ENCODE peak calls at places on chromosomes 6 and 20, in seven cellular contexts. K is ascending aorta, W is GM06990, Y is psoas muscle, J is heart left ventricle, L is A549, G is IMR-90. E is an unnamed sample.

GRCh38 chr6:35139924-35140524 is 1.1 kb downstream of the TCP11 start:
- DNase-seq in G (peak), K (no peak), Y (peak), J (peak), W (peak), L (peak), E (peak)

GRCh38 chr6:129989396-129989795 is 29.0 kb upstream of the L3MBTL3 start:
- DNase-seq in G (no peak), Y (no peak), W (no peak), L (no peak), K (no peak), J (no peak), E (no peak)

GRCh38 chr6:5132741-5133140 is 47.6 kb downstream of the PPP1R3G start:
- DNase-seq in Y (peak), G (peak), W (peak), K (peak), L (no peak), J (peak), E (peak)

GRCh38 chr6:41715779-41716515 is 19.5 kb downstream of the TFEB start:
- DNase-seq in W (no peak), Y (peak), G (no peak), L (no peak), J (no peak), K (no peak), E (no peak)

GRCh38 chr6:32195652-32195901 is 3.1 kb upstream of the GPSM3 start:
- DNase-seq in W (peak), G (peak), Y (peak), L (peak), J (peak), K (peak), E (peak)

GRCh38 chr6:17962436-17963031 is 24.9 kb downstream of the KIF13A start:
- DNase-seq in J (peak), K (no peak), Y (peak), W (peak), L (no peak), G (peak), E (peak)

GRCh38 chr6:20217900-20218299 is 5.6 kb upstream of the MBOAT1 start:
- DNase-seq in K (no peak), Y (no peak), G (no peak), J (no peak), L (no peak), W (no peak), E (no peak)

GRCh38 chr6:14035448-14035847 is 82.1 kb upstream of the CD83 start:
- DNase-seq in L (no peak), J (no peak), G (peak), W (no peak), K (no peak), Y (no peak), E (peak)

GRCh38 chr20:6162239-6162638 is 39.4 kb upstream of the FERMT1 start:
- DNase-seq in G (no peak), W (no peak), K (peak), J (peak), L (no peak), Y (peak), E (peak)

GRCh38 chr6:166228839-166229528 is 61.3 kb upstream of the TBXT start:
- DNase-seq in L (no peak), Y (no peak), J (no peak), G (no peak), W (no peak), K (no peak), E (no peak)

GRCh38 chr6:115613488-115613887 is 447.2 kb downstream of the FRK start:
- DNase-seq in L (no peak), W (no peak), J (no peak), G (peak), K (no peak), Y (no peak), E (peak)

GRCh38 chr6:82072771-82073170 is 174.8 kb downstream of the IBTK start:
- DNase-seq in Y (no peak), L (no peak), G (peak), W (no peak), K (no peak), J (no peak), E (no peak)

GRCh38 chr20:51366155-51366886 is 176.2 kb downstream of the NFATC2 start:
- DNase-seq in L (peak), Y (peak), G (peak), J (peak), K (peak), W (no peak), E (peak)

GRCh38 chr20:4947817-4948559 is 53.3 kb downstream of the SLC23A2 start:
- DNase-seq in Y (no peak), J (no peak), K (no peak), G (no peak), W (no peak), L (no peak), E (no peak)

GRCh38 chr20:14235355-14235754 is 102.1 kb downstream of the FLRT3 start:
- DNase-seq in K (no peak), J (no peak), G (peak), L (no peak), Y (no peak), W (no peak), E (peak)

GRCh38 chr6:14513726-14514125 is 396.2 kb downstream of the CD83 start:
- DNase-seq in G (no peak), W (no peak), L (no peak), K (no peak), Y (no peak), J (no peak), E (no peak)

GRCh38 chr20:8246153-8246552 is 114.1 kb downstream of the PLCB1 start:
- DNase-seq in K (no peak), W (no peak), L (no peak), J (no peak), G (no peak), Y (no peak), E (no peak)

GRCh38 chr6:84768442-84769174 is 4.2 kb upstream of the TBX18 start:
- DNase-seq in G (no peak), Y (peak), J (no peak), W (no peak), L (peak), K (peak), E (peak)

GRCh38 chr6:131258816-131259476 is 123.7 kb downstream of the AKAP7 start:
- DNase-seq in L (no peak), G (peak), K (no peak), J (no peak), Y (no peak), W (no peak), E (no peak)

GRCh38 chr6:121443953-121444590 is 8.6 kb downstream of the GJA1 start:
- DNase-seq in L (no peak), K (no peak), G (no peak), Y (no peak), W (no peak), J (peak), E (peak)

GRCh38 chr6:35931120-35931561 is 10.2 kb upstream of the SRPK1 start:
- DNase-seq in J (no peak), Y (no peak), G (no peak), K (no peak), W (no peak), L (no peak), E (no peak)

GRCh38 chr6:137761487-137761886 is 105.6 kb upstream of the TNFAIP3 start:
- DNase-seq in L (no peak), K (no peak), Y (no peak), W (no peak), G (no peak), J (no peak), E (no peak)

GRCh38 chr6:52982680-52983079 is 12.4 kb downstream of the GSTA4 start:
- DNase-seq in L (no peak), G (no peak), K (no peak), J (no peak), W (no peak), Y (no peak), E (no peak)

GRCh38 chr6:142331075-142331551 is 29.3 kb downstream of the ADGRG6 start:
- DNase-seq in L (no peak), W (no peak), Y (no peak), J (no peak), K (no peak), G (peak), E (peak)

GRCh38 chr6:117270121-117270959 is 5.0 kb downstream of the VGLL2 start:
- DNase-seq in J (no peak), Y (peak), K (no peak), W (no peak), G (no peak), L (no peak), E (peak)

GRCh38 chr20:11712611-11713160 is 205.0 kb upstream of the BTBD3 start:
- DNase-seq in L (no peak), K (no peak), Y (no peak), J (no peak), W (no peak), G (no peak), E (no peak)

GRCh38 chr6:156980515-156980914 is 203.3 kb downstream of the ARID1B start:
- DNase-seq in W (no peak), K (no peak), G (no peak), J (no peak), Y (no peak), L (no peak), E (no peak)

GRCh38 chr20:63893999-63894357 is 948 bp upstream of the DNAJC5 start:
- DNase-seq in G (no peak), J (no peak), W (no peak), L (no peak), K (no peak), Y (no peak), E (no peak)

GRCh38 chr6:24689964-24690363 is 23.1 kb downstream of the ACOT13 start:
- DNase-seq in Y (no peak), L (no peak), K (no peak), J (no peak), W (no peak), G (no peak), E (peak)

GRCh38 chr6:3324262-3324942 is 65.7 kb downstream of the PSMG4 start:
- DNase-seq in Y (no peak), J (peak), K (no peak), G (peak), L (peak), W (no peak), E (peak)

GRCh38 chr6:20441921-20442320 is 40.2 kb downstream of the E2F3 start:
- DNase-seq in W (no peak), G (no peak), K (no peak), J (no peak), L (no peak), Y (no peak), E (no peak)

DNA sequence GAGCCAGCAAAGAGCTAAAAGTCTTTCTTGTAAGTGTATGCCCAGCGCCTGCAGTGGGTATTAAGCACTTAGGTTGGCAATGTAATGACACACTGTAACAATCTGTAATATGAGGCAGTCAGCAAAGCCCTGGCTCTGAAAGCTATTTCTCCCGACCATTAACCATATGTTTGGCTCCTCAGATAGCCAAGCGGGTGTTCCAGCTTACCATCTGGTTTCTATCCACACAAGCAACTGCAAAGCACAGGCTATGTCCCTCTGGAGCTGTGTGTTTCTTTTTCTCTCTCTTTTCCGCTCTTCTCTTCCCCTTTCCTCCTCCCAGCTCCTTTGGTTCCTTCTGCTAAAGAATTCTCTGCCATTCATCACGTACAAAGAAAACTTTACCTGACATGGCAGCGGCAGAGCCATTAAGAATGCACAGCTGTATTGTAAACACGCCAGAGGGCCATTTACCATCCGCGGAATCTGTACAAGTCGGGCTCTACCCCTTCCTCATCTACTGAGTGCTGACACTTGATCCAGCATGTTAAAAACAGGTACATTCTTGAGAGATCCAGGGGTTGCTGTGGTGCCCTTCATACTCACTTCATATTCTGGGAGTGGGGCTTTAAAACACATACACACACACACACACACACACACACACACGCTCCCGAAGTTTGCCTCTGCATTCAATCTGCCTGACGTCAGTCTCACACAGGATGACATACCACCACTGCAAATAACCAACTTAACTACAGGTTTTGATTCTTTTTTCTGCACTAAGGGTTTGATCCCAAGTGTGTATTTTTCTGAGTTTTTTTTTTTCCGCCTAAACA is 77.3 kb downstream of the BACH2 start:
- DNase-seq in J (peak), K (peak), Y (peak), G (peak), L (no peak), W (no peak), E (peak)
- H3K4me3 ChIP-seq in J (no peak), K (peak), Y (peak), G (peak), L (no peak), W (no peak), E (no peak)

GRCh38 chr6:37699138-37699766 is 1.6 kb upstream of the MDGA1 start:
- DNase-seq in G (no peak), Y (no peak), W (no peak), K (no peak), J (no peak), L (no peak), E (no peak)

GRCh38 chr6:37704066-37704465 is 6.4 kb upstream of the MDGA1 start:
- DNase-seq in K (no peak), Y (no peak), G (no peak), J (no peak), L (no peak), W (no peak), E (no peak)

GRCh38 chr6:37700266-37700973 is 2.7 kb upstream of the MDGA1 start:
- DNase-seq in J (no peak), K (no peak), W (no peak), Y (no peak), L (no peak), G (no peak), E (no peak)

GRCh38 chr6:37704923-37705238 is 7.2 kb upstream of the MDGA1 start:
- DNase-seq in J (no peak), Y (no peak), G (no peak), L (no peak), W (no peak), K (no peak), E (no peak)

DNA sequence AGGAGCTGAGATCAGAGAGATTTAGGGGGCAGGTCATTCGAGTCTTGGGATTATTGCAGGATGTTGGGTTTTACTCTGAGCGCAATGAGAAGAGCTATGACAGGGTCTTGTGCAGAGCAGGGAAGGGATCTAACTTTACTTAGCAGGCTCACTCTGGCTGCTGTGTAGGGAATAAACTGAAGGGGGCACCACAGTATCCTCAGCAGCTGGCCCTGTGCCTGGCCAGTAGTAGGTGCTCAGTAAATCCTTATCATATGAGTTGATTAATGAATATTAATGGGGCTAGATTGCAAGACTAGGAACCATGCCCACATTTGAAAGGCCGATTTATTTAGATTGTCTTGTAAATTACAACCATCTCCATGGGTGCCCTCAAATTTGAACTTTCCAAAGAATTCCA is 4.6 kb upstream of the MDGA1 start:
- DNase-seq in K (no peak), G (no peak), L (no peak), Y (no peak), J (no peak), W (no peak), E (peak)
- TF ChIP-seq CTCF in K (no peak), G (peak), L (peak), Y (no peak), J (no peak), W (peak), E (peak)

GRCh38 chr6:133369755-133370154 is 128.6 kb downstream of the EYA4 start:
- DNase-seq in J (no peak), Y (no peak), L (no peak), W (no peak), G (no peak), K (no peak), E (no peak)
- H3K4me3 ChIP-seq in J (no peak), Y (no peak), L (no peak), W (no peak), G (no peak), K (no peak), E (no peak)

GRCh38 chr6:112030206-112030932 is 23.5 kb upstream of the CCN6 start:
- DNase-seq in L (no peak), K (no peak), G (no peak), Y (no peak), W (no peak), J (no peak), E (no peak)

GRCh38 chr6:112033824-112034223 is 20.1 kb upstream of the CCN6 start:
- DNase-seq in G (no peak), W (no peak), L (no peak), Y (no peak), K (no peak), J (no peak), E (no peak)

GRCh38 chr6:112029045-112029822 is 24.7 kb upstream of the CCN6 start:
- DNase-seq in K (peak), L (peak), Y (peak), J (peak), G (peak), W (no peak), E (peak)

GRCh38 chr6:112031956-112032355 is 21.9 kb upstream of the CCN6 start:
- DNase-seq in Y (no peak), J (no peak), G (no peak), W (no peak), K (no peak), L (no peak), E (no peak)

DNA sequence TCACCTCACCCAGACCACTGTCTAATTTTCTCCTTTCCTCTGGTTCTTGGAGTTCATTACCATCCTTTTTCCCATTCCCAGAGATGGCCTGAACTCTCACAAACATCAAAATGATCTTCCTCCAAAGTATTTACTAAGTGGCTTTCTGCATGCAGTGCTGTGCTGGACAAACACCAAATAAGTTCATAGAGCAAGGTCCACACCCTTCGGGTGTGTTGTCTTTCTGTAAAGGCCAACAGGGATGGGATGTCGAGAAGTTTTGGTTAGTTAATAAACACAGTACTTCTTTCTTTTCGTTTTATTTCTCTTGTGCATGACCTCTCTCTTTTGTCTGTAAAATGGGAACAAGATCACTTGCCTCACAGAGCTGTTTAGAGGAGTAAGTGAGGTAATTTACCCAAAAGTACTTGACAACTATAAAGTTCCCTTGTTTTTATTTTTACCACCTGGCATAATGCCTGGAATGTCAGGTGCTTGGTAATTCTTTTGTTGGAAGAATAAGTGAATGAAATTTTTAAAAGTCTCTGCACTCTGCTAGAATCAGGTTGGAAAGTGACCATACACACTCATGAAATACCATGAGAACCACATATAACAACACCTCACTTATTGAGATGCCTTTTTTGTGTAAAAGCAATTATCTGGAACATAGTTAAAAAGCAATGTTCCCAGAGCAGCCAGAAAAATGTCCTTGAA is 22.8 kb upstream of the CCN6 start:
- DNase-seq in J (no peak), L (no peak), Y (no peak), W (no peak), K (no peak), G (no peak), E (no peak)
- TF ChIP-seq CTCF in J (no peak), L (no peak), Y (no peak), W (no peak), K (no peak), G (no peak), E (no peak)

DNA sequence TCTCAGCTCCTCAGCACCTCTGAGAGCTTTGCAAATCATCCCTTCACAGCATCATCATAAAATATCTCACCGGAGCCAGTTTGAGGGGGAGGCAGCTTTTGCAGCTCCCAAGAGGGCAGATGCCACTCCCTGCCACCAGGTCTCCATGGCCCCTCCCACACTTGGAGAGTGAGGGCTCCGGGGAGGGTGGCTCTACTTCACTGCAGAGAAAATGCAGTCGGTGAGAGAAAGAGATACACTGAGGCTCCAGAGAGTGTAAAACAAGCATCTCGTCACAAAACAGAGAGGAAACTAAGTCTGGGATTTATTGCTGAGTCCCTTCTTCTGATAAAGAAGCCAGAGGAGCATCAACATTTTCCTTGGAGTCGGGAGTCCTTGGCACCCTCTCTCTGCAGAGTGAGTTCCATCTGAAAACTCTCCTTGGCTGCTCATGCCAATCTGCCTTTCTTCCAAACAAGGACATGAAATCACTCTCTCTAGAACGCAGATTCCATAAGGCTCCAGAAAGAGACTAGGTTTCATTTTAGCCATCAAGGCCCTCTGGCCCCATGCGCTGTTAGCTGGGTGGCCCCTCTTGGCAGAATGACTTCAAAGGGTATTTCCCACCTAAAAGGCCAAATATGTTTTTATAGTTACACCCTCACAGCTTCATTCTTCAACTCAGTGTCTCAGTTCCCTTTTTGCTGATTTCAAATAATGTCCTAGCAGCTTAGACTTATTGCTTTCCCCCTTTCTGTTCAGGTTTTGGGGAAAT is 70.6 kb upstream of the F13A1 start:
- DNase-seq in K (no peak), L (no peak), Y (no peak), G (no peak), W (peak), J (no peak), E (no peak)
- H3K4me3 ChIP-seq in K (peak), L (no peak), Y (no peak), G (no peak), W (peak), J (no peak), E (no peak)

E was measured in cardiac fibroblast.